ENCODE peak calls at places on chromosomes 12 and 14, in seven cellular contexts. One of them, this sample, is unnamed.

GRCh38 chr14:75880512-75880911 is 101.3 kb downstream of the TGFB3 start:
- DNase-seq in AG04450: no peak
- DNase-seq in astrocyte of the spinal cord: no peak
- DNase-seq in GM23338: peak
- DNase-seq in fibroblast of pulmonary artery: no peak
- DNase-seq in AG09319: no peak
- DNase-seq in progenitor cell of endocrine pancreas: no peak
- DNase-seq in this sample: no peak

GRCh38 chr14:22802860-22803562 is 12.2 kb downstream of the SLC7A7 start:
- DNase-seq in fibroblast of pulmonary artery: no peak
- DNase-seq in progenitor cell of endocrine pancreas: no peak
- DNase-seq in astrocyte of the spinal cord: no peak
- DNase-seq in AG04450: no peak
- DNase-seq in GM23338: no peak
- DNase-seq in AG09319: no peak
- DNase-seq in this sample: no peak

GRCh38 chr14:88380405-88380804 is 5.1 kb upstream of the SPATA7 start:
- DNase-seq in GM23338: peak
- DNase-seq in AG09319: no peak
- DNase-seq in progenitor cell of endocrine pancreas: no peak
- DNase-seq in astrocyte of the spinal cord: peak
- DNase-seq in fibroblast of pulmonary artery: peak
- DNase-seq in AG04450: no peak
- DNase-seq in this sample: no peak

GRCh38 chr12:27003421-27004311 is 10.5 kb downstream of the TM7SF3 start:
- DNase-seq in fibroblast of pulmonary artery: no peak
- DNase-seq in progenitor cell of endocrine pancreas: no peak
- DNase-seq in astrocyte of the spinal cord: no peak
- DNase-seq in AG04450: no peak
- DNase-seq in GM23338: peak
- DNase-seq in AG09319: no peak
- DNase-seq in this sample: no peak

GRCh38 chr14:25381498-25381897 is 331.6 kb upstream of the STXBP6 start:
- DNase-seq in AG09319: no peak
- DNase-seq in GM23338: peak
- DNase-seq in progenitor cell of endocrine pancreas: no peak
- DNase-seq in fibroblast of pulmonary artery: peak
- DNase-seq in AG04450: no peak
- DNase-seq in astrocyte of the spinal cord: no peak
- DNase-seq in this sample: no peak

GRCh38 chr12:89954259-89954658 is 245.6 kb upstream of the ATP2B1 start:
- DNase-seq in astrocyte of the spinal cord: no peak
- DNase-seq in fibroblast of pulmonary artery: no peak
- DNase-seq in AG09319: no peak
- DNase-seq in progenitor cell of endocrine pancreas: no peak
- DNase-seq in AG04450: no peak
- DNase-seq in GM23338: no peak
- DNase-seq in this sample: no peak

GRCh38 chr12:50542448-50542847 is 37.7 kb downstream of the DIP2B start:
- DNase-seq in AG04450: no peak
- DNase-seq in fibroblast of pulmonary artery: peak
- DNase-seq in GM23338: no peak
- DNase-seq in astrocyte of the spinal cord: peak
- DNase-seq in progenitor cell of endocrine pancreas: no peak
- DNase-seq in AG09319: no peak
- DNase-seq in this sample: no peak

GRCh38 chr14:83988274-83988673 is 1541.7 kb upstream of the FLRT2 start:
- DNase-seq in fibroblast of pulmonary artery: peak
- DNase-seq in GM23338: peak
- DNase-seq in AG09319: peak
- DNase-seq in progenitor cell of endocrine pancreas: no peak
- DNase-seq in AG04450: no peak
- DNase-seq in astrocyte of the spinal cord: no peak
- DNase-seq in this sample: no peak

GRCh38 chr12:106137456-106138278 is 1.1 kb downstream of the NUAK1 start:
- DNase-seq in AG04450: no peak
- DNase-seq in GM23338: no peak
- DNase-seq in fibroblast of pulmonary artery: no peak
- DNase-seq in AG09319: no peak
- DNase-seq in progenitor cell of endocrine pancreas: no peak
- DNase-seq in astrocyte of the spinal cord: no peak
- DNase-seq in this sample: no peak

GRCh38 chr14:88825078-88825458 is 617 bp downstream of the TTC8 start:
- DNase-seq in AG09319: no peak
- DNase-seq in progenitor cell of endocrine pancreas: no peak
- DNase-seq in astrocyte of the spinal cord: peak
- DNase-seq in GM23338: no peak
- DNase-seq in AG04450: no peak
- DNase-seq in fibroblast of pulmonary artery: peak
- DNase-seq in this sample: no peak

GRCh38 chr12:127998936-127999467 is 268.0 kb upstream of the TMEM132C start:
- DNase-seq in AG04450: no peak
- DNase-seq in fibroblast of pulmonary artery: no peak
- DNase-seq in AG09319: no peak
- DNase-seq in progenitor cell of endocrine pancreas: no peak
- DNase-seq in astrocyte of the spinal cord: peak
- DNase-seq in GM23338: no peak
- DNase-seq in this sample: no peak

GRCh38 chr14:36227802-36228201 is 51.3 kb upstream of the PTCSC3 start:
- DNase-seq in GM23338: no peak
- DNase-seq in AG04450: no peak
- DNase-seq in progenitor cell of endocrine pancreas: no peak
- DNase-seq in astrocyte of the spinal cord: peak
- DNase-seq in AG09319: no peak
- DNase-seq in fibroblast of pulmonary artery: no peak
- DNase-seq in this sample: no peak

GRCh38 chr14:90853116-90853515 is 36.9 kb upstream of the TTC7B start:
- DNase-seq in GM23338: no peak
- DNase-seq in AG09319: no peak
- DNase-seq in fibroblast of pulmonary artery: no peak
- DNase-seq in astrocyte of the spinal cord: no peak
- DNase-seq in progenitor cell of endocrine pancreas: no peak
- DNase-seq in AG04450: no peak
- DNase-seq in this sample: no peak

GRCh38 chr12:52316290-52316689 is 4.9 kb downstream of the KRT83 start:
- DNase-seq in GM23338: no peak
- DNase-seq in fibroblast of pulmonary artery: no peak
- DNase-seq in AG09319: no peak
- DNase-seq in AG04450: no peak
- DNase-seq in progenitor cell of endocrine pancreas: no peak
- DNase-seq in astrocyte of the spinal cord: no peak
- DNase-seq in this sample: no peak

GRCh38 chr14:103735439-103735814 is 19.8 kb downstream of the ZFYVE21 start:
- DNase-seq in fibroblast of pulmonary artery: no peak
- DNase-seq in GM23338: no peak
- DNase-seq in AG09319: no peak
- DNase-seq in astrocyte of the spinal cord: no peak
- DNase-seq in AG04450: no peak
- DNase-seq in progenitor cell of endocrine pancreas: no peak
- DNase-seq in this sample: no peak

GRCh38 chr12:76259660-76260389 is 88.4 kb downstream of the BBS10 start:
- DNase-seq in AG09319: peak
- DNase-seq in fibroblast of pulmonary artery: peak
- DNase-seq in AG04450: peak
- DNase-seq in GM23338: no peak
- DNase-seq in astrocyte of the spinal cord: peak
- DNase-seq in progenitor cell of endocrine pancreas: no peak
- DNase-seq in this sample: no peak

GRCh38 chr12:80877706-80878384 is 59.9 kb downstream of the LIN7A start:
- DNase-seq in progenitor cell of endocrine pancreas: no peak
- DNase-seq in AG04450: no peak
- DNase-seq in astrocyte of the spinal cord: peak
- DNase-seq in GM23338: no peak
- DNase-seq in AG09319: no peak
- DNase-seq in fibroblast of pulmonary artery: no peak
- DNase-seq in this sample: no peak

GRCh38 chr12:3420693-3421092 is 70.3 kb upstream of the PRMT8 start:
- DNase-seq in progenitor cell of endocrine pancreas: no peak
- DNase-seq in fibroblast of pulmonary artery: no peak
- DNase-seq in AG09319: no peak
- DNase-seq in AG04450: no peak
- DNase-seq in GM23338: peak
- DNase-seq in astrocyte of the spinal cord: no peak
- DNase-seq in this sample: no peak

GRCh38 chr12:78680596-78680995 is 184.0 kb upstream of the SYT1 start:
- DNase-seq in astrocyte of the spinal cord: no peak
- DNase-seq in fibroblast of pulmonary artery: no peak
- DNase-seq in GM23338: peak
- DNase-seq in progenitor cell of endocrine pancreas: no peak
- DNase-seq in AG09319: no peak
- DNase-seq in AG04450: no peak
- DNase-seq in this sample: no peak

GRCh38 chr12:4134833-4135597 is 138.5 kb upstream of the CCND2 start:
- DNase-seq in AG04450: no peak
- DNase-seq in fibroblast of pulmonary artery: no peak
- DNase-seq in AG09319: no peak
- DNase-seq in astrocyte of the spinal cord: no peak
- DNase-seq in progenitor cell of endocrine pancreas: no peak
- DNase-seq in GM23338: peak
- DNase-seq in this sample: no peak

GRCh38 chr12:6909421-6910145 is 4.8 kb upstream of the ENO2 start:
- DNase-seq in fibroblast of pulmonary artery: no peak
- DNase-seq in AG09319: no peak
- DNase-seq in astrocyte of the spinal cord: no peak
- DNase-seq in GM23338: no peak
- DNase-seq in progenitor cell of endocrine pancreas: no peak
- DNase-seq in AG04450: no peak
- DNase-seq in this sample: no peak

GRCh38 chr12:121279507-121279915 is 17.0 kb downstream of the CAMKK2 start:
- DNase-seq in progenitor cell of endocrine pancreas: no peak
- DNase-seq in astrocyte of the spinal cord: no peak
- DNase-seq in AG09319: no peak
- DNase-seq in AG04450: no peak
- DNase-seq in GM23338: no peak
- DNase-seq in fibroblast of pulmonary artery: peak
- DNase-seq in this sample: no peak

DNA sequence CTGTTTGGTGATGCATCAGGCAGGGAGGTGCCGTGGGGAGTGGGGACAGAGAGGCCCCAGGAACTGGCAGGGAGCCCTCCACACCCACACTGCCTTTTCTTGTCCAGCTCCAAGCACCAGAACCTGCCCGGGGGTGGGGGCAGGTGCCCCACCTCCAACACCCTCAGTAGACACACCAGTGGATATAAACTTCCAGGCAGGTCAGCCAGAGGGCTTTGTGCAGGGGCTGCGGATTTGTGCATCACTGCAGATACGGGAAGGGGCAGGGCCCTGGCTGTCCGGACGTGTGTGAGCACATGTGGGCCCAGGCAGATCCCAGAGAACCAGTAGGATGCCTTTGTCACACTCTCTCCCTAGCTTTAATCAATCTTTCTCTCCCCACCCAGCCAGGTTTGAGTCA is 1.3 kb upstream of the TGM1 start:
- DNase-seq in GM23338: no peak
- DNase-seq in progenitor cell of endocrine pancreas: no peak
- DNase-seq in fibroblast of pulmonary artery: no peak
- DNase-seq in AG09319: no peak
- DNase-seq in AG04450: no peak
- DNase-seq in astrocyte of the spinal cord: no peak
- DNase-seq in this sample: no peak
- TF ChIP-seq CTCF in GM23338: no peak
- TF ChIP-seq CTCF in progenitor cell of endocrine pancreas: no peak
- TF ChIP-seq CTCF in fibroblast of pulmonary artery: no peak
- TF ChIP-seq CTCF in AG09319: no peak
- TF ChIP-seq CTCF in AG04450: no peak
- TF ChIP-seq CTCF in astrocyte of the spinal cord: no peak
- TF ChIP-seq CTCF in this sample: no peak

DNA sequence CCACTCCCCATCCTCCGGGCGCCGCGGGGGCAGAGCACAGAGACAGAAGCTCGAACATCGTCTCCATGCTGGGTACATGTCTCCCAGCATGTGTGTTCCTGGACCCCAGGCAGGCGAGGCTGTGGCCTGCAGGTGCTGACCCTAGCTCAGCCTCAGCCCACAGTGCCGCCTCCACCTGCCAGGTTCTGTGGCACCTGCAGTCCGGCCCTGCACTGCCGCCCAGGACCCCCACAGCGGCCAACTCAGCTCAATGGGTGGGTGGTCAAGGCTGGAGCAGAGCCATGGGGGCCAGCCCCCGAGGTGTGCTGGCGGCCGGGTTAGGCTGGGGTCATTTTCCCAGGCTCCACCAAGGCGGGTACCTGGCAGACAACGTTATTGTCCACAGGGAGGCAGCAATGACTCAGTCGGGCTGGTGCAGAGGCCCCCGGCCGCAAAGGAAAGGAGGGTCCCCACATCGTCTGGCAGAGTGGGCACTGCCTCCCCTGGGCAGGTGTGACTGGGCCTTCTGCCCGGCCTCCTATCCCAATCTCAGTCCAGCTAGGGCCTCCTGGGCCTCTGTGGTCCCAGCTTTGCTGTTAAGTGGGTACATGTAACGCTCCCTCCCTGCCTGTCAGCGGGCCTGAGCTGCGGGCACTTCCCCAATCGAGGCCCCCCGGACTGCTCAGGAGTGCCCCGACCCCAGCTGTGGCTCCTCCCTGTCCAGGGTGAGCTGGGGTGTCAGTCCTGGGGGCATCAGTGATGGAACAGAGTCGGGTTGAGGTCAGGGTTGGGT is 20.2 kb upstream of the NUDT14 start:
- DNase-seq in AG04450: no peak
- DNase-seq in fibroblast of pulmonary artery: no peak
- DNase-seq in astrocyte of the spinal cord: no peak
- DNase-seq in AG09319: no peak
- DNase-seq in GM23338: peak
- DNase-seq in progenitor cell of endocrine pancreas: no peak
- DNase-seq in this sample: no peak
- TF ChIP-seq CTCF in AG04450: peak
- TF ChIP-seq CTCF in fibroblast of pulmonary artery: peak
- TF ChIP-seq CTCF in astrocyte of the spinal cord: no peak
- TF ChIP-seq CTCF in AG09319: no peak
- TF ChIP-seq CTCF in GM23338: peak
- TF ChIP-seq CTCF in progenitor cell of endocrine pancreas: peak
- TF ChIP-seq CTCF in this sample: peak

GRCh38 chr14:60188115-60188514 is 22.9 kb upstream of the DHRS7 start:
- DNase-seq in AG09319: no peak
- DNase-seq in AG04450: no peak
- DNase-seq in astrocyte of the spinal cord: no peak
- DNase-seq in GM23338: no peak
- DNase-seq in progenitor cell of endocrine pancreas: no peak
- DNase-seq in fibroblast of pulmonary artery: peak
- DNase-seq in this sample: no peak
- TF ChIP-seq CTCF in AG09319: no peak
- TF ChIP-seq CTCF in AG04450: no peak
- TF ChIP-seq CTCF in astrocyte of the spinal cord: peak
- TF ChIP-seq CTCF in GM23338: no peak
- TF ChIP-seq CTCF in progenitor cell of endocrine pancreas: no peak
- TF ChIP-seq CTCF in fibroblast of pulmonary artery: peak
- TF ChIP-seq CTCF in this sample: peak

DNA sequence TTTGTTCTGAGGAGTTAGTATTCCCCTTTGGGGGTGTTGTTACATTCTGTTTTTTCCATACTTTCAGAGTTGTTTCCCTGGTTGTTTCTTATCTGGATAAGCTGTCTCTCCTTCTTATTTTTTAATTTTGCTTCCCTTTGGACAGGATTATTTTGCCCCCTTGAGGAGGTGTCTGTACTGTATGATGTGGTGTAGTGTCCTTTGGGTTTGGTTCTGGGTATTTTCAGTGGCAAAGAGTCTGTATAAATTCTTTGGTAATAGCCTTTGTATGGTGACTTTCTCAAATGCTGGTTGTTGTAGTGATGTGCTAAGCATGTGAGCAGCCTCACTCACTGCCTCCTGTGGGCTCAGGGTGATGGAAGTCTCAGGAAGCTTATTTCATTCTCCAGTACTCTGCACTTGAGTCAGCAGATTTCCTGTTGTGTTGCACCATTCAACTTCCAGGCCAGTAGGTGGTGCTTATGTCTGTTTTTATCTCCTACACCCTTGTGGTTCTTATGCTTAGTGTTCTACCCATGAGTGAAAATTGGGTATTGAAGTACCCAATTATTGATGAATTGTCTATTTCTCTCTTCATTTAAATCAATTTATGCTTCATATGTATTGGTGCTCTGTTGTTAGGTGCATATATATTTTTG is 103.3 kb upstream of the PMCH start:
- DNase-seq in fibroblast of pulmonary artery: peak
- DNase-seq in progenitor cell of endocrine pancreas: no peak
- DNase-seq in AG09319: peak
- DNase-seq in AG04450: no peak
- DNase-seq in GM23338: peak
- DNase-seq in astrocyte of the spinal cord: peak
- DNase-seq in this sample: no peak
- TF ChIP-seq CTCF in fibroblast of pulmonary artery: peak
- TF ChIP-seq CTCF in progenitor cell of endocrine pancreas: peak
- TF ChIP-seq CTCF in AG09319: peak
- TF ChIP-seq CTCF in AG04450: peak
- TF ChIP-seq CTCF in GM23338: peak
- TF ChIP-seq CTCF in astrocyte of the spinal cord: peak
- TF ChIP-seq CTCF in this sample: peak